ENCODE peak calls at places on chromosomes 12 and 14, in four cellular contexts. One of them, this sample, is unnamed.

GRCh38 chr12:72031066-72031465 is 92.4 kb downstream of the TPH2 start:
- DNase-seq in A673: no peak
- DNase-seq in astrocyte: no peak
- DNase-seq in hepatocyte: peak
- DNase-seq in this sample: no peak

GRCh38 chr12:132481345-132481744 is 8.6 kb upstream of the FBRSL1 start:
- DNase-seq in hepatocyte: no peak
- DNase-seq in astrocyte: no peak
- DNase-seq in A673: no peak
- DNase-seq in this sample: no peak

GRCh38 chr12:107761502-107761904 is 566 bp upstream of the PRDM4 start:
- DNase-seq in A673: peak
- DNase-seq in hepatocyte: peak
- DNase-seq in astrocyte: no peak
- DNase-seq in this sample: no peak

GRCh38 chr12:46299846-46300245 is 31.0 kb upstream of the SLC38A1 start:
- DNase-seq in hepatocyte: no peak
- DNase-seq in astrocyte: no peak
- DNase-seq in A673: peak
- DNase-seq in this sample: no peak

GRCh38 chr12:116736962-116737773 is 701 bp downstream of the SPRING1 start:
- DNase-seq in astrocyte: no peak
- DNase-seq in hepatocyte: peak
- DNase-seq in A673: no peak
- DNase-seq in this sample: peak

GRCh38 chr14:95515523-95516517 is 630 bp downstream of the SYNE3 start:
- DNase-seq in A673: peak
- DNase-seq in astrocyte: peak
- DNase-seq in hepatocyte: peak
- DNase-seq in this sample: peak

GRCh38 chr12:19130224-19131019 is 889 bp downstream of the PLEKHA5 start:
- DNase-seq in hepatocyte: peak
- DNase-seq in A673: peak
- DNase-seq in astrocyte: peak
- DNase-seq in this sample: peak

GRCh38 chr14:54174437-54174836 is 217.8 kb upstream of the BMP4 start:
- DNase-seq in astrocyte: no peak
- DNase-seq in hepatocyte: no peak
- DNase-seq in A673: no peak
- DNase-seq in this sample: no peak

GRCh38 chr12:126139355-126139754 is 1074.1 kb downstream of the AACS start:
- DNase-seq in A673: no peak
- DNase-seq in astrocyte: no peak
- DNase-seq in hepatocyte: no peak
- DNase-seq in this sample: no peak

GRCh38 chr14:29814153-29815057 is 113.2 kb downstream of the PRKD1 start:
- DNase-seq in hepatocyte: no peak
- DNase-seq in astrocyte: peak
- DNase-seq in A673: no peak
- DNase-seq in this sample: no peak

GRCh38 chr12:92068441-92068840 is 77.2 kb downstream of the BTG1 start:
- DNase-seq in A673: no peak
- DNase-seq in hepatocyte: no peak
- DNase-seq in astrocyte: no peak
- DNase-seq in this sample: no peak

GRCh38 chr12:78888583-78888982 is 24.0 kb downstream of the SYT1 start:
- DNase-seq in A673: peak
- DNase-seq in hepatocyte: no peak
- DNase-seq in astrocyte: peak
- DNase-seq in this sample: no peak

GRCh38 chr14:101442451-101442850 is 118.8 kb upstream of the DIO3 start:
- DNase-seq in A673: no peak
- DNase-seq in hepatocyte: no peak
- DNase-seq in astrocyte: peak
- DNase-seq in this sample: peak

GRCh38 chr12:24960222-24960855 is 11.4 kb upstream of the BCAT1 start:
- DNase-seq in hepatocyte: peak
- DNase-seq in A673: peak
- DNase-seq in astrocyte: peak
- DNase-seq in this sample: peak

GRCh38 chr12:64674367-64674922 is 64.2 kb downstream of the RASSF3 start:
- DNase-seq in astrocyte: no peak
- DNase-seq in hepatocyte: no peak
- DNase-seq in A673: no peak
- DNase-seq in this sample: peak

GRCh38 chr14:20610002-20610765 is 19.0 kb upstream of the RNASE12 start:
- DNase-seq in A673: peak
- DNase-seq in astrocyte: peak
- DNase-seq in hepatocyte: peak
- DNase-seq in this sample: peak

GRCh38 chr12:76863005-76863670 is 15.7 kb downstream of the CSRP2 start:
- DNase-seq in hepatocyte: no peak
- DNase-seq in A673: no peak
- DNase-seq in astrocyte: peak
- DNase-seq in this sample: no peak

GRCh38 chr14:65824978-65825299 is 412.4 kb downstream of the FUT8 start:
- DNase-seq in hepatocyte: no peak
- DNase-seq in A673: no peak
- DNase-seq in astrocyte: no peak
- DNase-seq in this sample: no peak

GRCh38 chr12:68259318-68259940 is 6.0 kb upstream of the IL22 start:
- DNase-seq in A673: no peak
- DNase-seq in astrocyte: peak
- DNase-seq in hepatocyte: no peak
- DNase-seq in this sample: no peak

GRCh38 chr12:118608770-118609344 is 232.5 kb downstream of the SUDS3 start:
- DNase-seq in hepatocyte: no peak
- DNase-seq in astrocyte: no peak
- DNase-seq in A673: no peak
- DNase-seq in this sample: no peak

GRCh38 chr12:93722179-93722578 is 45.0 kb downstream of the CRADD start:
- DNase-seq in hepatocyte: no peak
- DNase-seq in A673: no peak
- DNase-seq in astrocyte: no peak
- DNase-seq in this sample: no peak

GRCh38 chr12:2284321-2284813 is 231.6 kb downstream of the CACNA1C start:
- DNase-seq in A673: peak
- DNase-seq in astrocyte: peak
- DNase-seq in hepatocyte: peak
- DNase-seq in this sample: no peak

GRCh38 chr14:104677506-104678332 is 11.7 kb upstream of the INF2 start:
- DNase-seq in A673: peak
- DNase-seq in hepatocyte: peak
- DNase-seq in astrocyte: peak
- DNase-seq in this sample: peak

GRCh38 chr12:1594045-1594294 is 411 bp downstream of the FBXL14 start:
- DNase-seq in A673: peak
- DNase-seq in hepatocyte: no peak
- DNase-seq in astrocyte: no peak
- DNase-seq in this sample: no peak

GRCh38 chr12:97474987-97475386 is 12.4 kb downstream of the RMST start:
- DNase-seq in hepatocyte: no peak
- DNase-seq in astrocyte: no peak
- DNase-seq in A673: no peak
- DNase-seq in this sample: no peak

GRCh38 chr12:124416516-124417395 is 121.9 kb downstream of the RFLNA start:
- DNase-seq in astrocyte: peak
- DNase-seq in hepatocyte: no peak
- DNase-seq in A673: no peak
- DNase-seq in this sample: no peak

GRCh38 chr14:31391977-31392503 is 28.3 kb downstream of the HEATR5A start:
- DNase-seq in A673: no peak
- DNase-seq in hepatocyte: no peak
- DNase-seq in astrocyte: no peak
- DNase-seq in this sample: no peak

GRCh38 chr12:52050116-52050770 is 999 bp upstream of the NR4A1 start:
- DNase-seq in astrocyte: no peak
- DNase-seq in hepatocyte: peak
- DNase-seq in A673: no peak
- DNase-seq in this sample: no peak

GRCh38 chr14:51357250-51357649 is 117.2 kb downstream of the TMX1 start:
- DNase-seq in A673: peak
- DNase-seq in hepatocyte: no peak
- DNase-seq in astrocyte: peak
- DNase-seq in this sample: no peak

GRCh38 chr14:83463500-83464098 is 1929.9 kb upstream of the SEL1L start:
- DNase-seq in astrocyte: no peak
- DNase-seq in A673: peak
- DNase-seq in hepatocyte: peak
- DNase-seq in this sample: peak

GRCh38 chr14:72892103-72892878 is 1.6 kb downstream of the DPF3 start:
- DNase-seq in astrocyte: peak
- DNase-seq in A673: peak
- DNase-seq in hepatocyte: peak
- DNase-seq in this sample: no peak

GRCh38 chr14:72894323-72894622 is 372 bp upstream of the DPF3 start:
- DNase-seq in hepatocyte: no peak
- DNase-seq in A673: no peak
- DNase-seq in astrocyte: no peak
- DNase-seq in this sample: no peak

GRCh38 chr14:72891666-72892102 is 2.2 kb downstream of the DPF3 start:
- DNase-seq in hepatocyte: no peak
- DNase-seq in astrocyte: no peak
- DNase-seq in A673: peak
- DNase-seq in this sample: no peak

GRCh38 chr14:72893636-72894322 is at the start of gene DPF3:
- DNase-seq in hepatocyte: peak
- DNase-seq in astrocyte: peak
- DNase-seq in A673: peak
- DNase-seq in this sample: peak

GRCh38 chr14:72892879-72893635 is 844 bp downstream of the DPF3 start:
- DNase-seq in hepatocyte: peak
- DNase-seq in astrocyte: no peak
- DNase-seq in A673: peak
- DNase-seq in this sample: peak
- TF ChIP-seq EZH2 in hepatocyte: no peak
- TF ChIP-seq EZH2 in astrocyte: no peak
- TF ChIP-seq EZH2 in A673: no peak
- TF ChIP-seq EZH2 in this sample: peak

GRCh38 chr12:120538281-120539156 is 4.4 kb downstream of the RNF10 start:
- DNase-seq in A673: peak
- DNase-seq in hepatocyte: peak
- DNase-seq in astrocyte: peak
- DNase-seq in this sample: no peak

GRCh38 chr12:120536064-120536791 is 2.1 kb downstream of the RNF10 start:
- DNase-seq in astrocyte: no peak
- DNase-seq in hepatocyte: peak
- DNase-seq in A673: no peak
- DNase-seq in this sample: no peak

GRCh38 chr12:120540445-120540844 is 6.3 kb downstream of the RNF10 start:
- DNase-seq in astrocyte: peak
- DNase-seq in A673: no peak
- DNase-seq in hepatocyte: no peak
- DNase-seq in this sample: no peak

GRCh38 chr12:120542166-120542565 is 8.0 kb downstream of the RNF10 start:
- DNase-seq in hepatocyte: no peak
- DNase-seq in A673: no peak
- DNase-seq in astrocyte: no peak
- DNase-seq in this sample: no peak

DNA sequence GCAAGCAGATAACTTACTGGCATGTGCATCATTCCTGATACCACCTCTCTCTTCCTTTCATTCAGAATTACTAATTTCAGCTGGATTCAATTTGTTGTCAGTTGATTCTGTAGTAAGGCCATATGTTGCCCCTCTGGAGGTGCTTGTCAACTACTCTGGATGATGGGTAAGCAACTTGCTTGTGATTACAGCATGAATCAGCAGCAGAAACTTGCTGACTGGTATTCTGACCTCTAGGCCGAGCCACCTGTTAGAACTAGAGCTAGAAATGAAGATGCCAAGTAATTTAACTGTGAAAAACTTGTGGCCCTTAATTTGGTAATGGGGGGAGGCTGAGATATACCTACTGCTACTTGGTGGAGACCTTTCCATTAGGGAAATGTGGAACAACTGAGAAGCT is 5.1 kb downstream of the RNF10 start:
- DNase-seq in astrocyte: peak
- DNase-seq in hepatocyte: no peak
- DNase-seq in A673: no peak
- DNase-seq in this sample: no peak
- TF ChIP-seq EZH2 in astrocyte: no peak
- TF ChIP-seq EZH2 in hepatocyte: no peak
- TF ChIP-seq EZH2 in A673: no peak
- TF ChIP-seq EZH2 in this sample: no peak

GRCh38 chr14:41607966-41608663 is 1.4 kb downstream of the LRFN5 start:
- DNase-seq in A673: peak
- DNase-seq in hepatocyte: peak
- DNase-seq in astrocyte: no peak
- DNase-seq in this sample: no peak

GRCh38 chr14:41606249-41607118 is at the start of gene LRFN5:
- DNase-seq in hepatocyte: peak
- DNase-seq in A673: peak
- DNase-seq in astrocyte: peak
- DNase-seq in this sample: no peak

GRCh38 chr14:41605550-41606248 is 977 bp upstream of the LRFN5 start:
- DNase-seq in astrocyte: peak
- DNase-seq in hepatocyte: peak
- DNase-seq in A673: peak
- DNase-seq in this sample: no peak

GRCh38 chr14:41607119-41607785 is 576 bp downstream of the LRFN5 start:
- DNase-seq in hepatocyte: peak
- DNase-seq in A673: peak
- DNase-seq in astrocyte: peak
- DNase-seq in this sample: no peak

DNA sequence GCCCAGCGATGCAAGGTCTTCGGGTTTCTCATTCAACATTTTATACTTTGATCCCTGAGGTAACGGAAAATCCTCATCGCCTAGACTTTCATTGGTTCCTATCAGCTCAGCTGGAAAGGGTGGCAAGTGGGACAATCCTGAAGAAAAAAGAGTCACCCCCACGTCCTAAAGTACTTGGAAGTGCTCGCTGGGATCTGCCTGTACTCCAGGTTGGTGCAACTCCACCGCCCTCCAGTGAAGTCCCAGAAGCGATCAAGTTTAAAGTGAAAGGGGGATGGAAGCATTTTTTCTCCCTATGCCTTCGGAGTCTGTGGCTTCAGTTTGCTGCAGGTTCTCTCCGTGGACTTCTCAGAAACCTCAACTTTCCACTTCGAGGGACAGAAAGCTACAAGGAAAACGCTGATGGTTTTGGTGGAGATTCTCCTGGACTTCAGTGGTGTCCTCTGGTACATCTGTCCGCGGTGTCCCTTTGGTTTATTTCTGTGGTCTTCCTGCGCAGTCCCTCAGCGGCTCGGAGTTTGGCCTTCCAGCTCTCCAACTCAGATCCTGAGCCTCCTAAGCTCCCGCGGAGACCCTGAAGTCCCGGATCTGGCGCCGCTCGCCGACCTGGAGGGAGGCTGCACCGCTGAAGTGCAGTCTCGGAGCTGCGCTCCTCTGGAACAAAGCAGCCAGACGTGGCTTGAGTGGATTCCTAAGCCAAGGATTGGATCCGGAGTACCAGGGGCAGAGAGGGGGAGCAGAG is 1.7 kb upstream of the LRFN5 start:
- DNase-seq in A673: peak
- DNase-seq in hepatocyte: peak
- DNase-seq in astrocyte: peak
- DNase-seq in this sample: no peak
- TF ChIP-seq EZH2 in A673: no peak
- TF ChIP-seq EZH2 in hepatocyte: peak
- TF ChIP-seq EZH2 in astrocyte: no peak
- TF ChIP-seq EZH2 in this sample: no peak

GRCh38 chr12:100348657-100349454 is 8.0 kb upstream of the SLC17A8 start:
- DNase-seq in astrocyte: peak
- DNase-seq in hepatocyte: peak
- DNase-seq in A673: peak
- DNase-seq in this sample: no peak
- TF ChIP-seq EZH2 in astrocyte: no peak
- TF ChIP-seq EZH2 in hepatocyte: no peak
- TF ChIP-seq EZH2 in A673: no peak
- TF ChIP-seq EZH2 in this sample: no peak